ENCODE peak calls at places on chromosomes 5 and 9, in seven cellular contexts. O is CD4-positive, alpha-beta T cell; A is IMR-90; W is A673; B is left ventricle myocardium inferior; V is GM06990; P is A549. S is an unnamed sample.

GRCh38 chr5:6950872-6951271 is 237.6 kb downstream of the TENT4A start:
- DNase-seq in V (no peak), O (no peak), P (no peak), W (no peak), A (no peak), B (no peak), S (no peak)

GRCh38 chr9:126327016-126327749 is 554 bp downstream of the MVB12B start:
- DNase-seq in W (peak), P (peak), A (no peak), B (no peak), O (no peak), V (no peak), S (no peak)

GRCh38 chr9:126721531-126722098 is 83.2 kb upstream of the ZBTB43 start:
- DNase-seq in W (no peak), B (no peak), P (no peak), O (peak), A (no peak), V (no peak), S (no peak)

GRCh38 chr5:1724822-1725602 is 74.6 kb downstream of the MRPL36 start:
- DNase-seq in A (no peak), V (no peak), W (no peak), O (no peak), P (no peak), B (no peak), S (no peak)

GRCh38 chr9:109083141-109083540 is 36.6 kb downstream of the TMEM245 start:
- DNase-seq in W (no peak), V (no peak), P (no peak), B (no peak), A (no peak), O (no peak), S (no peak)

GRCh38 chr5:167361841-167362240 is 929.6 kb upstream of the WWC1 start:
- DNase-seq in V (no peak), O (no peak), B (no peak), A (no peak), P (no peak), W (no peak), S (no peak)

GRCh38 chr9:84283895-84284294 is 56.7 kb downstream of the SLC28A3 start:
- DNase-seq in A (no peak), V (no peak), B (no peak), W (no peak), P (no peak), O (no peak), S (no peak)

GRCh38 chr9:129838707-129839259 is 3.5 kb downstream of the USP20 start:
- DNase-seq in V (no peak), O (no peak), P (no peak), B (no peak), A (peak), W (no peak), S (no peak)

GRCh38 chr9:129486496-129487306 is 134.2 kb downstream of the C9orf50 start:
- DNase-seq in O (no peak), P (peak), V (no peak), W (no peak), A (peak), B (peak), S (no peak)

GRCh38 chr9:92726971-92727715 is 37.5 kb downstream of the BICD2 start:
- DNase-seq in V (no peak), P (no peak), A (peak), B (peak), O (no peak), W (no peak), S (no peak)

GRCh38 chr5:152532714-152533113 is 127.6 kb upstream of the NMUR2 start:
- DNase-seq in P (peak), W (peak), O (no peak), V (no peak), B (no peak), A (peak), S (no peak)

GRCh38 chr9:113620377-113621161 is 157.0 kb downstream of the RGS3 start:
- DNase-seq in O (no peak), B (peak), W (peak), A (peak), P (peak), V (no peak), S (peak)

GRCh38 chr5:148397968-148398595 is 14.3 kb downstream of the FBXO38 start:
- DNase-seq in V (no peak), B (no peak), W (no peak), P (no peak), O (no peak), A (no peak), S (no peak)

DNA sequence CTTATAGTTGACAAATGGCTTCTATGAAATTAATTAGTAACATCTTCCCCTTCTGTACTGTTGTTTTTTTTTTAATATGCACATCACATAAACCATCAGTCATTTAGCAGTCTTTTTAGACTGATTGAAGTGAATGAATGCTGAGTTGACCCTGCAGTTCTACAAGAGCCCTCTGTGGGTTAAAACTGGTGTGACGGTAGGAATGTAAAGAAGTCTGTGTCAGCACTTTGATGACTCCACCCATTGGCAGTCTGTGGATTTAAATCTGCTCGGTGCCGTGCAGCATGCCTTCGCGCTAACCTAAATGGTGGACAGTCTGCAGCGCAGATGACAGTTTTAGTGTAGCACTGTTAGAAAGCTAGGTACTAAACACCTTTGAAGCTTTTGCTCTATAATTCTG is 3.1 kb downstream of the GTF3C4 start:
- DNase-seq in B (no peak), V (no peak), A (peak), W (peak), O (no peak), P (peak), S (no peak)
- TF ChIP-seq CTCF in B (no peak), V (no peak), A (no peak), W (peak), O (no peak), P (no peak), S (peak)

GRCh38 chr5:177601577-177602457 is 1.9 kb downstream of the B4GALT7 start:
- DNase-seq in A (no peak), B (no peak), V (no peak), W (no peak), P (peak), O (no peak), S (no peak)
- TF ChIP-seq CTCF in A (no peak), B (peak), V (no peak), W (no peak), P (peak), O (no peak), S (no peak)

DNA sequence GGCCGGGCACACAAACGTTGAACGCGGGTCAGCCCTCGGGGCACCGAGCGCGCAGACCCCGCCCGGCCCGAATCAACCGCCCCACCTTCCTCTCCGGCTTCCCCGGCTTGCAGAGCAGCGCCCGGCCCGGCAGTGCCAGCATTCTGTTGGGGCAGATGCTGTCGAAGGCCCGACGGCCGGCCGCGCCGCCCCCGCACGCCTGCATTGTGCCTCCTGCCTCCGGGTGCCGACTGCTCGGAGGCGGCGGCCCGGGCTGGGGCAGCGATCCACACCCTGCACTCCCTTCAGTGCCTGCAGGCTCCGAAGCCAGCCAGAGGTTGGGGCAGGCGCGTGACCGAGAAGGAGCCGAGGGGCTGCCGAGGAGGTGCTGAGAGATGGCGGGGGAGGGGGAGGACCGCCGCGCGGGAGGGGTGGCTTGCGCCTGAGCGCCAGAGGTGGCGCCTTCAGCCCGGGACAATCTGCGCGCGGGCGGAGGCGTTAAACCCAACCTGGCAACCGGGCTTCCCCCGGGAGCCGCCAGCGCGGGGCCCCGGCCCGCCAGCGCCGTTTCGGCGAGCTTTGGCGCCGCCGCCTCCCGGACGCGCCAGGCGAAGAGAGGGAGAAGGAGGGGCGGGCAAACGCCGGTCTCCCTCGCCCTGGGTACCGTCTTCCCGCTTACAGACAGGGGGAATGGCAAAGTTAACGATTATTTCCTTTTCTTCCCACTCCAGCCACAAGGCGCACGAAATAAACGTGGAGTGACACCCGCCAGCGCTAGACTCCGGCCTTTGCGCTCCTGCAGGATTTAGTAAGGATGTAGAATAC is at the start of gene MCIDAS:
- DNase-seq in W (peak), B (peak), O (peak), P (peak), A (peak), V (peak), S (peak)
- TF ChIP-seq CTCF in W (no peak), B (peak), O (peak), P (peak), A (no peak), V (peak), S (no peak)

DNA sequence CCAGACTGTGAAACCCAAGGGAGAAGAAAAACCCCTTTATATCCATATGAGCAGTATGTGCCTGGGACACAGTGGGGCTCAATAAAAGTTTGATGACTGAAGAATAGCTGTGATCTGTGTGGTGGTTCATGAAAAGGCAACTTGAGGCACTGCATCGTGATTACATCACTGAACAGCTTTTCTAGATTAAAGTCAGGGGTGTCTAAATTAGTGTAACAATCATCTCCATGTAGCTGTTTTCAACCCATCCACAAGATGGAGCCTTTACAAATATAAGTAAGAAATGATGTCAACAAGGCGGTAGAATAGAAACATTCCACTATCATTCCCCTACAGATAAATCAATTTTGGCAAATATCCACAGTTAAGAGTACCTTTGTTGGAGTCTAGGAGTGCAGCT is 55.5 kb downstream of the PRRC1 start:
- DNase-seq in B (no peak), A (no peak), W (peak), P (peak), O (no peak), V (no peak), S (no peak)
- TF ChIP-seq CTCF in B (peak), A (no peak), W (peak), P (peak), O (no peak), V (peak), S (no peak)

GRCh38 chr9:134663753-134664415 is 22.3 kb downstream of the COL5A1 start:
- DNase-seq in V (no peak), B (peak), O (no peak), P (no peak), W (no peak), A (no peak), S (no peak)
- TF ChIP-seq CTCF in V (no peak), B (no peak), O (no peak), P (peak), W (peak), A (peak), S (no peak)

GRCh38 chr9:6739218-6739617 is 18.6 kb upstream of the KDM4C start:
- DNase-seq in O (no peak), B (no peak), V (no peak), W (no peak), P (peak), A (peak), S (no peak)
- TF ChIP-seq CTCF in O (no peak), B (peak), V (peak), W (peak), P (peak), A (peak), S (no peak)